ENCODE peak calls at places on chromosomes 7 and 10, in six cellular contexts. U is IMR-90, M is PC-3, P is GM13977, V is neural progenitor cell, Z is Panc1. E is an unnamed sample.

GRCh38 chr10:19283285-19283684 is 234.7 kb downstream of the MALRD1 start:
- DNase-seq in U (no peak), M (no peak), P (no peak), V (no peak), Z (no peak), E (no peak)

GRCh38 chr7:925601-926000 is 28.9 kb downstream of the ADAP1 start:
- DNase-seq in U (no peak), M (no peak), P (no peak), V (no peak), Z (no peak), E (no peak)

GRCh38 chr7:17963281-17963680 is 23.0 kb upstream of the SNX13 start:
- DNase-seq in U (peak), M (no peak), P (no peak), V (no peak), Z (no peak), E (no peak)

GRCh38 chr10:66799474-66799873 is 126.4 kb upstream of the LRRTM3 start:
- DNase-seq in U (no peak), M (peak), P (no peak), V (no peak), Z (no peak), E (no peak)

GRCh38 chr7:21777916-21778315 is 167.8 kb downstream of the CDCA7L start:
- DNase-seq in U (no peak), M (no peak), P (no peak), V (no peak), Z (no peak), E (no peak)

GRCh38 chr7:137081694-137082093 is 213.2 kb downstream of the CHRM2 start:
- DNase-seq in U (peak), M (peak), P (no peak), V (no peak), Z (no peak), E (no peak)

GRCh38 chr10:84208023-84208422 is 13.7 kb downstream of the CDHR1 start:
- DNase-seq in U (no peak), M (no peak), P (no peak), V (no peak), Z (no peak), E (no peak)

GRCh38 chr10:68516766-68517165 is 10.6 kb downstream of the SLC25A16 start:
- DNase-seq in U (peak), M (peak), P (no peak), V (no peak), Z (no peak), E (no peak)

GRCh38 chr10:33365871-33366411 is 31.5 kb upstream of the NRP1 start:
- DNase-seq in U (peak), M (peak), P (no peak), V (no peak), Z (no peak), E (no peak)

GRCh38 chr10:102480396-102480795 is 22.1 kb downstream of the ACTR1A start:
- DNase-seq in U (no peak), M (no peak), P (no peak), V (no peak), Z (no peak), E (no peak)

GRCh38 chr7:49260501-49260900 is 336.2 kb downstream of the CDC14C start:
- DNase-seq in U (no peak), M (no peak), P (no peak), V (no peak), Z (no peak), E (no peak)

GRCh38 chr7:98241674-98242241 is 10.3 kb downstream of the TECPR1 start:
- DNase-seq in U (no peak), M (no peak), P (no peak), V (no peak), Z (no peak), E (no peak)

GRCh38 chr7:139767561-139767982 is 10.2 kb downstream of the HIPK2 start:
- DNase-seq in U (no peak), M (no peak), P (peak), V (no peak), Z (no peak), E (no peak)

GRCh38 chr10:25226775-25227682 is 52.2 kb downstream of the GPR158 start:
- DNase-seq in U (peak), M (peak), P (peak), V (peak), Z (peak), E (no peak)

GRCh38 chr7:55476071-55476803 is 96.1 kb downstream of the VOPP1 start:
- DNase-seq in U (peak), M (no peak), P (no peak), V (no peak), Z (no peak), E (no peak)

GRCh38 chr7:80151274-80151665 is 16.6 kb downstream of the GNAI1 start:
- DNase-seq in U (peak), M (no peak), P (no peak), V (no peak), Z (no peak), E (no peak)

GRCh38 chr10:61918140-61918539 is 16.6 kb downstream of the ARID5B start:
- DNase-seq in U (no peak), M (no peak), P (no peak), V (no peak), Z (no peak), E (no peak)

GRCh38 chr7:12431886-12432285 is 28.2 kb upstream of the VWDE start:
- DNase-seq in U (peak), M (peak), P (no peak), V (peak), Z (no peak), E (no peak)

GRCh38 chr7:12440229-12440628 is 36.6 kb upstream of the VWDE start:
- DNase-seq in U (no peak), M (no peak), P (no peak), V (no peak), Z (no peak), E (no peak)

GRCh38 chr7:12434012-12434642 is 30.5 kb upstream of the VWDE start:
- DNase-seq in U (no peak), M (peak), P (peak), V (no peak), Z (no peak), E (no peak)

GRCh38 chr7:12436126-12436525 is 32.5 kb upstream of the VWDE start:
- DNase-seq in U (no peak), M (peak), P (no peak), V (no peak), Z (no peak), E (no peak)

GRCh38 chr7:12436896-12437535 is 33.4 kb upstream of the VWDE start:
- DNase-seq in U (peak), M (peak), P (no peak), V (peak), Z (no peak), E (no peak)
- TF ChIP-seq CTCF in U (no peak), M (peak), P (no peak), V (peak), Z (peak), E (no peak)

GRCh38 chr10:100908378-100908777 is 4.4 kb upstream of the SLF2 start:
- DNase-seq in U (no peak), M (no peak), P (no peak), V (no peak), Z (no peak), E (no peak)
- TF ChIP-seq CTCF in U (no peak), M (no peak), P (no peak), V (no peak), Z (no peak), E (no peak)

DNA sequence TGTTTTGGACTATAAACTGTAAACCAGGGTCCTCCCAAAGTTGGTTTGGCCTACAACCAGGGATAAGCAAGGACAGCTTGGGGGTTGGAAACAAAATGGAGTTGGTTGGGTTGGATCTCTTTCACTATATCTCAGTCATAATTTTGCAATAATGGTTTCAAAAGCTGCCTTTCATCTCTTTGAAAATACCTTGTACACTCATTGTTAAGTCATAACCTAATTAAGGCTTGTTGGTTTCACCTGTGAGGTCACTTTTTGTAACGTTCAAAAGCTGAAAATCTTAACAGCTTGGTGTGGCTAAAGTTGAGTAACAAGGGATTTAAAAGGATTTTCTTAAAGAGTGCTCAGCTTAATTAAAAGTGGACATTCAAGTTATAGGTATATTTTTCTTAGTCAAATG is 476.1 kb downstream of the IPMK start:
- DNase-seq in U (no peak), M (peak), P (no peak), V (no peak), Z (no peak), E (no peak)
- TF ChIP-seq CTCF in U (no peak), M (no peak), P (no peak), V (no peak), Z (no peak), E (no peak)

GRCh38 chr10:11095374-11095785 is 77.7 kb downstream of the CELF2 start:
- DNase-seq in U (no peak), M (no peak), P (no peak), V (no peak), Z (no peak), E (no peak)
- TF ChIP-seq CTCF in U (no peak), M (no peak), P (no peak), V (peak), Z (no peak), E (peak)

DNA sequence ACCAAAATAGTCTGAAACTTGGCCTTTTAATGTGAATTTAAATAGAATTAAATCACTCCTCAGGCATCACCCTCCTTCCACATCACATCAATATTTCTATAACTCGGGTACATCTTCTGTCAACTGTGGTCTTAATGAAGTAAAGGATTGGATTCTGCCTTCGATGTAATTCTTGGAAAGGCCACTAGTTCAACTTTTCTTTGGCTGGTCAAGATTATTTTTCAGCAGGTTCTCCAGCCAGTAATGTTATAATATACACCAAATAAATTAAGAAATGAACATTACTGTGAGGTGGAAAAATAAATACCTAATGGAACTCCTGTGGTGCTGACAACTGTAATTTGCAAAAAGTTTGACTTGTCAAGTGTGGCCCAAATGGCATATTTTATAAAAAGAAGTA is 9.7 kb upstream of the SLC16A9 start:
- DNase-seq in U (no peak), M (peak), P (no peak), V (no peak), Z (no peak), E (no peak)
- TF ChIP-seq CTCF in U (no peak), M (peak), P (no peak), V (peak), Z (peak), E (peak)

DNA sequence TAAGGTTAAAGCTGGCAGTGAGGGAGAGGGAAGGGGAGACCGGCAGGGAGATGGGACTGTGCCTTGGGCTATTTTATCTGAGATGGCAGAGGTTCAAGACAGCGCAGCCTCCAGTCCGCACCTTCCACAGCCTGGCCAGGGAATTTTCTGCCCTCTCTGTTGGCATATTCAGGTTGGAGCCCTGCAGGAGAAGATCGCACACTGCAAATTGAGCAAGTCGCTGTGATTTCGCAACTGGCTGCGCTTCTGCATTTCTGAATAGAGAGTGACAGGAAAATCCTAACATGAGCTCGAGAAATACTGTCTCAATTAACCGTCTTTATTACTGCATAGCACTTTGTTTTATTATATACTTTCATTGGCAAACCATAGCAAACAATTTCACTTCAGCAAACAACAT is 238.8 kb upstream of the GPR26 start:
- DNase-seq in U (no peak), M (peak), P (no peak), V (no peak), Z (no peak), E (no peak)
- TF ChIP-seq CTCF in U (no peak), M (peak), P (no peak), V (no peak), Z (no peak), E (no peak)

GRCh38 chr7:46286957-46287356 is 365.9 kb upstream of the IGFBP3 start:
- DNase-seq in U (no peak), M (no peak), P (no peak), V (no peak), Z (no peak), E (no peak)

GRCh38 chr7:46286346-46286745 is 365.3 kb upstream of the IGFBP3 start:
- DNase-seq in U (no peak), M (peak), P (no peak), V (no peak), Z (peak), E (no peak)

GRCh38 chr7:46283852-46284251 is 362.8 kb upstream of the IGFBP3 start:
- DNase-seq in U (no peak), M (no peak), P (no peak), V (no peak), Z (no peak), E (no peak)

GRCh38 chr7:46288010-46288409 is 366.9 kb upstream of the IGFBP3 start:
- DNase-seq in U (no peak), M (no peak), P (no peak), V (no peak), Z (no peak), E (no peak)

DNA sequence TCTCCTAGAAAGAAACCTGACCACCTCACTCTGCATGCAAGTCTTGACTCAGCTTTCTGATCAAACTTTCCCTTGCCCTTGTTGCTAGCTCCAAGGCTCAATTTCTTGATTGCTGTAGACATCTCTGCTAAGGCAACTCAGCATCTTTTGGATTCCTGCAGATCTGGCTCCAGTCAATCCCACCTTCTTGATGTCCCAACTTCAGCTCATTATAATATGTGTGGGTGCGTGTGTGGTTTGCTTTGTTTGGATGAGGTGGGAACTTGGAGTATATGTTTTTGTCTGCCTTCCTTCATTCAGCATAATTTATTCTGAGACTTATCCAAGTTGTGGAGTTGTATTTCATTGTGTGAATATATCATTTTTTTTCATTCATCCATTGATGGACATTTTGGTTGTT is 364.8 kb upstream of the IGFBP3 start:
- DNase-seq in U (peak), M (no peak), P (no peak), V (no peak), Z (no peak), E (no peak)
- TF ChIP-seq CTCF in U (no peak), M (no peak), P (no peak), V (no peak), Z (no peak), E (no peak)